ENCODE peak calls at places on chromosomes 4 and X, in eight cellular contexts. Y is SJSA1, F is Kasumi-1, B is SHP77, G is foreskin fibroblast, W is HTR-8/SVneo, D is AG09319, J is nephron progenitor cell. T is an unnamed sample.

GRCh38 chrX:17613979-17614572 is 123.2 kb upstream of the SCML1 start:
- DNase-seq in J (no peak), B (peak; percentile 17), Y (no peak), F (no peak), W (no peak), D (peak; percentile 49), G (peak; percentile 40), T (no peak)

GRCh38 chr4:54099287-54099958 is 540 bp upstream of the GSX2 start:
- DNase-seq in G (no peak), W (no peak), J (peak; percentile 42), F (no peak), Y (no peak), B (peak; percentile 29), D (no peak), T (no peak)

GRCh38 chr4:128635141-128635911 is 174.2 kb upstream of the JADE1 start:
- DNase-seq in Y (no peak), G (peak; percentile 20), B (peak; percentile 89), D (no peak), F (no peak), W (no peak), J (no peak), T (no peak)

GRCh38 chr4:188822698-188823097 is 683.5 kb downstream of the TRIML1 start:
- DNase-seq in J (peak; percentile 26), W (no peak), G (peak; percentile 5), B (no peak), Y (no peak), D (no peak), F (no peak), T (no peak)

GRCh38 chr4:145843148-145843547 is 95.5 kb downstream of the ZNF827 start:
- DNase-seq in G (peak; percentile 82), W (peak; percentile 13), B (no peak), D (peak; percentile 67), Y (no peak), J (no peak), F (peak; percentile 34), T (no peak)

GRCh38 chr4:25308266-25308665 is 4.3 kb upstream of the ZCCHC4 start:
- DNase-seq in B (no peak), J (no peak), G (no peak), F (no peak), W (no peak), Y (no peak), D (no peak), T (no peak)

GRCh38 chr4:130368668-130369067 is 1272.7 kb downstream of the C4orf33 start:
- DNase-seq in W (no peak), G (no peak), B (no peak), F (no peak), J (no peak), D (no peak), Y (no peak), T (no peak)

GRCh38 chr4:156154978-156155377 is 201.3 kb upstream of the CTSO start:
- DNase-seq in W (no peak), Y (no peak), B (no peak), D (no peak), J (no peak), F (no peak), G (peak; percentile 23), T (no peak)

GRCh38 chr4:149031399-149031798 is 589.2 kb upstream of the NR3C2 start:
- DNase-seq in W (peak; percentile 2), Y (no peak), J (no peak), D (no peak), B (no peak), F (peak; percentile 82), G (peak; percentile 8), T (no peak)

GRCh38 chr4:155667538-155668511 is 1.2 kb downstream of the GUCY1A1 start:
- DNase-seq in G (peak; percentile 60), F (peak; percentile 44), D (no peak), Y (no peak), J (peak; percentile 70), B (peak; percentile 24), W (peak; percentile 22), T (peak; percentile 16)

GRCh38 chr4:57071340-57071739 is 38.8 kb downstream of the IGFBP7 start:
- DNase-seq in W (no peak), J (no peak), D (no peak), B (no peak), F (no peak), Y (no peak), G (peak; percentile 79), T (no peak)

GRCh38 chr4:109444182-109444844 is 10.7 kb downstream of the SEC24B start:
- DNase-seq in G (no peak), W (no peak), B (no peak), Y (no peak), J (no peak), F (no peak), D (no peak), T (no peak)

GRCh38 chrX:17590892-17591740 is 146.2 kb upstream of the SCML1 start:
- DNase-seq in Y (peak; percentile 56), D (peak; percentile 70), J (peak; percentile 59), F (peak; percentile 33), B (peak; percentile 53), W (peak; percentile 31), G (peak; percentile 88), T (no peak)

GRCh38 chrX:38999967-39000745 is 198.9 kb downstream of the MID1IP1 start:
- DNase-seq in D (peak; percentile 28), Y (no peak), G (peak; percentile 87), B (no peak), J (no peak), F (no peak), W (no peak), T (no peak)

GRCh38 chr4:138110815-138111214 is 131.3 kb downstream of the SLC7A11 start:
- DNase-seq in F (no peak), B (no peak), W (no peak), Y (no peak), G (peak; percentile 13), J (no peak), D (no peak), T (no peak)

GRCh38 chr4:61380865-61381264 is 180.7 kb downstream of the ADGRL3 start:
- DNase-seq in B (no peak), J (no peak), Y (no peak), F (no peak), W (no peak), G (no peak), D (no peak), T (no peak)

GRCh38 chr4:23401572-23401971 is 488.3 kb downstream of the PPARGC1A start:
- DNase-seq in G (no peak), J (no peak), D (no peak), W (no peak), B (no peak), F (no peak), Y (no peak), T (no peak)

GRCh38 chr4:113474017-113474416 is 287.5 kb downstream of the CAMK2D start:
- DNase-seq in G (peak; percentile 89), J (no peak), Y (no peak), D (no peak), W (no peak), F (no peak), B (no peak), T (no peak)

GRCh38 chrX:29687687-29688086 is 527.7 kb upstream of the MAGEB2 start:
- DNase-seq in D (no peak), B (no peak), G (peak; percentile 59), J (no peak), F (no peak), Y (no peak), W (peak; percentile 48), T (no peak)

T was measured in NCI-H2081 treated with DMSO at 0.1 percent for 48 hours.